ENCODE peak calls at places on chromosome 13, in nine cellular contexts. O is C1 segment of cervical spinal cord; L is sciatic nerve; B is stimulated activated effector memory CD8-positive, alpha-beta T cell treated with anti-CD3 and anti-CD28 coated beads, Interleukin-12 subunit alpha, Interleukin-12 subunit beta, amount 100 ng/mL, for 72 hours; M is WTC11; I is Kasumi-1; F is fibroblast of the aortic adventitia; G is coronary artery; K is SJCRH30. A is an unnamed sample.

GRCh38 chr13:98960331-98961203 is 17.3 kb downstream of the DOCK9 start:
- DNase-seq in M (no peak), L (no peak), O (no peak), B (no peak), K (no peak), F (no peak), I (no peak), G (no peak), A (peak; percentile 32)

GRCh38 chr13:108086678-108087077 is 128.7 kb downstream of the LIG4 start:
- DNase-seq in K (no peak), F (no peak), L (no peak), O (no peak), M (peak; percentile 29), G (no peak), B (no peak), I (peak; percentile 45), A (peak; percentile 12)

GRCh38 chr13:31096624-31097302 is 64.9 kb downstream of the HSPH1 start:
- DNase-seq in B (no peak), L (no peak), F (no peak), K (no peak), M (no peak), G (no peak), I (no peak), O (no peak), A (no peak)

GRCh38 chr13:64453831-64454230 is 2776.3 kb downstream of the PCDH9 start:
- DNase-seq in B (no peak), M (no peak), K (no peak), G (no peak), L (no peak), O (no peak), I (no peak), F (no peak), A (no peak)

GRCh38 chr13:104382941-104383340 is 1316.7 kb upstream of the SLC10A2 start:
- DNase-seq in I (no peak), M (no peak), L (no peak), B (no peak), G (no peak), O (no peak), K (no peak), F (peak; percentile 11), A (peak; percentile 31)

GRCh38 chr13:51412431-51412830 is 40.4 kb downstream of the INTS6 start:
- DNase-seq in F (no peak), M (no peak), K (no peak), I (no peak), O (no peak), B (no peak), G (no peak), L (no peak), A (no peak)

GRCh38 chr13:40974460-40975407 is 44.4 kb downstream of the ELF1 start:
- DNase-seq in I (peak; percentile 70), O (no peak), M (no peak), B (no peak), K (peak; percentile 19), F (peak; percentile 83), G (no peak), L (no peak), A (peak; percentile 84)

GRCh38 chr13:30963794-30964193 is 31.3 kb downstream of the TEX26 start:
- DNase-seq in G (no peak), K (peak; percentile 40), F (peak; percentile 45), B (no peak), M (no peak), I (no peak), L (no peak), O (no peak), A (peak; percentile 46)

GRCh38 chr13:80716610-80717081 is 375.7 kb upstream of the SPRY2 start:
- DNase-seq in I (peak; percentile 65), O (no peak), L (peak; percentile 60), G (no peak), M (no peak), B (no peak), F (no peak), K (peak; percentile 32), A (peak; percentile 78)

GRCh38 chr13:45446181-45446580 is 18.6 kb upstream of the COG3 start:
- DNase-seq in F (peak; percentile 75), B (no peak), G (no peak), L (no peak), K (no peak), I (no peak), M (no peak), O (no peak), A (peak; percentile 26)

GRCh38 chr13:36766295-36766694 is 52.7 kb upstream of the RFXAP start:
- DNase-seq in M (no peak), O (no peak), B (no peak), F (peak; percentile 54), I (no peak), L (no peak), G (no peak), K (no peak), A (peak; percentile 71)

GRCh38 chr13:59144700-59145099 is 1019.0 kb downstream of the DIAPH3 start:
- DNase-seq in G (no peak), M (no peak), I (no peak), F (peak; percentile 68), L (no peak), O (no peak), B (no peak), K (no peak), A (peak; percentile 61)

GRCh38 chr13:100131863-100132574 is 43.1 kb downstream of the PCCA start:
- DNase-seq in M (no peak), F (peak; percentile 57), B (peak; percentile 51), O (no peak), G (no peak), L (no peak), I (peak; percentile 20), K (peak; percentile 6), A (peak; percentile 89)

GRCh38 chr13:33352520-33352919 is 67.0 kb upstream of the STARD13 start:
- DNase-seq in O (no peak), F (no peak), B (no peak), K (peak; percentile 89), G (no peak), I (no peak), L (no peak), M (no peak), A (no peak)

GRCh38 chr13:20137875-20138274 is 23.0 kb downstream of the GJA3 start:
- DNase-seq in G (no peak), M (no peak), B (no peak), F (no peak), O (no peak), I (no peak), K (no peak), L (no peak), A (no peak)

GRCh38 chr13:38821753-38822551 is 135.1 kb downstream of the FREM2 start:
- DNase-seq in L (no peak), I (no peak), M (no peak), K (peak; percentile 77), B (no peak), G (no peak), F (no peak), O (peak; percentile 51), A (no peak)

GRCh38 chr13:22693691-22694090 is 487.1 kb upstream of the SGCG start:
- DNase-seq in B (no peak), G (no peak), L (no peak), M (no peak), O (no peak), I (no peak), F (no peak), K (no peak), A (no peak)

GRCh38 chr13:84845875-84846619 is 953.2 kb downstream of the SLITRK6 start:
- DNase-seq in L (no peak), F (no peak), M (no peak), I (no peak), G (no peak), B (no peak), O (no peak), K (no peak), A (no peak)

GRCh38 chr13:99347911-99348451 is 40.8 kb upstream of the GPR183 start:
- DNase-seq in F (no peak), K (peak; percentile 75), B (peak; percentile 42), I (no peak), G (no peak), L (no peak), O (no peak), M (no peak), A (no peak)

GRCh38 chr13:109096101-109096500 is 466.7 kb downstream of the MYO16 start:
- DNase-seq in K (no peak), I (peak; percentile 4), M (no peak), O (no peak), B (no peak), G (no peak), F (no peak), L (no peak), A (no peak)

GRCh38 chr13:31767175-31767900 is 28.0 kb downstream of the RXFP2 start:
- DNase-seq in K (no peak), I (no peak), O (no peak), F (peak; percentile 94), L (no peak), B (no peak), M (no peak), G (no peak), A (peak; percentile 88)

GRCh38 chr13:30862707-30863106 is 43.4 kb upstream of the MEDAG start:
- DNase-seq in L (peak; percentile 66), M (peak; percentile 22), K (peak; percentile 94), I (no peak), B (no peak), G (peak; percentile 93), O (no peak), F (no peak), A (no peak)

GRCh38 chr13:95083758-95084157 is 217.5 kb downstream of the ABCC4 start:
- DNase-seq in G (no peak), K (no peak), F (peak; percentile 50), M (no peak), L (no peak), I (no peak), B (no peak), O (no peak), A (peak; percentile 70)

GRCh38 chr13:51416107-51416506 is 36.7 kb downstream of the INTS6 start:
- DNase-seq in O (no peak), M (no peak), G (no peak), L (no peak), I (no peak), F (no peak), K (no peak), B (no peak), A (no peak)

GRCh38 chr13:51524312-51524711 is 60.0 kb upstream of the WDFY2 start:
- DNase-seq in M (no peak), I (no peak), G (no peak), F (peak; percentile 51), L (no peak), B (no peak), K (no peak), O (no peak), A (no peak)

GRCh38 chr13:110444226-110444653 is 117.3 kb downstream of the RAB20 start:
- DNase-seq in I (peak; percentile 18), O (no peak), L (no peak), B (no peak), K (no peak), F (peak; percentile 61), G (no peak), M (no peak), A (peak; percentile 45)

GRCh38 chr13:78576266-78576665 is 27.1 kb downstream of the POU4F1 start:
- DNase-seq in I (no peak), K (no peak), F (no peak), O (no peak), L (no peak), B (no peak), M (no peak), G (no peak), A (no peak)

GRCh38 chr13:97113231-97114001 is 108.7 kb upstream of the MBNL2 start:
- DNase-seq in O (peak; percentile 20), L (no peak), B (no peak), M (no peak), F (no peak), K (no peak), G (no peak), I (peak; percentile 5), A (no peak)

GRCh38 chr13:31880849-31881494 is 141.6 kb downstream of the RXFP2 start:
- DNase-seq in O (no peak), I (no peak), M (no peak), K (no peak), G (no peak), B (no peak), F (peak; percentile 23), L (no peak), A (no peak)

GRCh38 chr13:79803939-79804487 is 323.1 kb downstream of the NDFIP2 start:
- DNase-seq in F (no peak), L (no peak), M (no peak), O (no peak), B (no peak), K (no peak), I (no peak), G (no peak), A (no peak)

GRCh38 chr13:53198699-53199098 is 170.1 kb downstream of the OLFM4 start:
- DNase-seq in O (no peak), L (no peak), F (no peak), B (no peak), I (no peak), G (no peak), K (no peak), M (no peak), A (no peak)

A was measured in fibroblast of pulmonary artery.